ENCODE peak calls at places on chromosomes 11 and 22, in eight cellular contexts. Q is thyroid gland, I is ovary, T is adrenal gland, U is breast epithelium, O is suprapubic skin, E is HCT116, V is A549. N is an unnamed sample.

GRCh38 chr11:113831314-113831713 is 44.1 kb downstream of the USP28 start:
- DNase-seq in Q (no peak), I (no peak), T (no peak), U (no peak), O (no peak), E (no peak), V (no peak), N (no peak)

GRCh38 chr11:112826026-112826425 is 135.2 kb upstream of the NCAM1 start:
- DNase-seq in Q (no peak), I (no peak), T (no peak), U (no peak), O (no peak), E (no peak), V (no peak), N (no peak)

GRCh38 chr11:86416494-86416893 is 41.8 kb downstream of the CCDC81 start:
- DNase-seq in Q (no peak), I (no peak), T (no peak), U (no peak), O (no peak), E (no peak), V (no peak), N (no peak)

GRCh38 chr22:37224757-37225420 is 12.6 kb upstream of the SSTR3 start:
- DNase-seq in Q (no peak), I (no peak), T (no peak), U (no peak), O (no peak), E (no peak), V (peak; percentile 25), N (no peak)

GRCh38 chr11:11011617-11012016 is 153.8 kb upstream of the ZBED5 start:
- DNase-seq in Q (no peak), I (no peak), T (no peak), U (no peak), O (no peak), E (no peak), V (no peak), N (no peak)

GRCh38 chr11:120752668-120753067 is 241.1 kb downstream of the GRIK4 start:
- DNase-seq in Q (no peak), I (no peak), T (no peak), U (no peak), O (no peak), E (no peak), V (no peak), N (no peak)

GRCh38 chr11:4181780-4182721 is 87.5 kb downstream of the RRM1 start:
- DNase-seq in Q (peak; percentile 60), I (peak; percentile 45), T (peak; percentile 78), U (no peak), O (no peak), E (peak; percentile 57), V (peak; percentile 78), N (peak; percentile 82)

GRCh38 chr11:119706887-119707286 is 22.1 kb downstream of the NECTIN1 start:
- DNase-seq in Q (no peak), I (no peak), T (no peak), U (no peak), O (no peak), E (no peak), V (no peak), N (no peak)

GRCh38 chr11:35953081-35953480 is 9.2 kb downstream of the LDLRAD3 start:
- DNase-seq in Q (no peak), I (no peak), T (peak; percentile 75), U (peak; percentile 88), O (no peak), E (no peak), V (no peak), N (no peak)

GRCh38 chr22:38327805-38328204 is 10.6 kb upstream of the CSNK1E start:
- DNase-seq in Q (no peak), I (no peak), T (no peak), U (no peak), O (no peak), E (no peak), V (no peak), N (no peak)

GRCh38 chr11:130162733-130163132 is 3.2 kb downstream of the ST14 start:
- DNase-seq in Q (no peak), I (no peak), T (peak; percentile 47), U (no peak), O (no peak), E (no peak), V (no peak), N (no peak)

GRCh38 chr22:24037851-24038765 is 27.0 kb downstream of the CABIN1 start:
- DNase-seq in Q (no peak), I (no peak), T (no peak), U (no peak), O (peak; percentile 27), E (no peak), V (no peak), N (peak; percentile 10)

GRCh38 chr22:37163618-37164534 is 14.2 kb upstream of the IL2RB start:
- DNase-seq in Q (no peak), I (no peak), T (no peak), U (no peak), O (no peak), E (no peak), V (no peak), N (no peak)

GRCh38 chr11:15867886-15868285 is 488.5 kb downstream of the SOX6 start:
- DNase-seq in Q (no peak), I (no peak), T (no peak), U (no peak), O (no peak), E (no peak), V (no peak), N (no peak)

GRCh38 chr11:86741489-86742435 is 58.6 kb upstream of the PRSS23 start:
- DNase-seq in Q (no peak), I (no peak), T (no peak), U (no peak), O (no peak), E (no peak), V (peak; percentile 94), N (no peak)

GRCh38 chr11:127105578-127105977 is 105.0 kb upstream of the KIRREL3 start:
- DNase-seq in Q (no peak), I (no peak), T (no peak), U (no peak), O (no peak), E (no peak), V (no peak), N (no peak)

GRCh38 chr11:68684385-68685356 is at the start of gene GAL:
- DNase-seq in Q (no peak), I (no peak), T (no peak), U (no peak), O (no peak), E (no peak), V (no peak), N (no peak)

GRCh38 chr11:6623391-6624363 is 4.5 kb upstream of the TPP1 start:
- DNase-seq in Q (no peak), I (no peak), T (no peak), U (no peak), O (no peak), E (no peak), V (no peak), N (no peak)

GRCh38 chr22:44576311-44577260 is 78.6 kb upstream of the RTL6 start:
- DNase-seq in Q (no peak), I (no peak), T (peak; percentile 21), U (no peak), O (peak; percentile 42), E (no peak), V (no peak), N (no peak)

GRCh38 chr11:117989351-117990102 is 3.3 kb downstream of the IL10RA start:
- DNase-seq in Q (no peak), I (no peak), T (no peak), U (no peak), O (no peak), E (no peak), V (no peak), N (no peak)
- TF ChIP-seq POLR2A in Q (no peak), I (no peak), T (no peak), U (no peak), O (no peak), E (no peak), V (no peak), N (no peak)

GRCh38 chr11:40130427-40130826 is 1329.0 kb downstream of the LRRC4C start:
- DNase-seq in Q (no peak), I (no peak), T (no peak), U (no peak), O (no peak), E (no peak), V (no peak), N (no peak)

GRCh38 chr11:40129276-40129675 is 1330.2 kb downstream of the LRRC4C start:
- DNase-seq in Q (no peak), I (no peak), T (no peak), U (no peak), O (no peak), E (no peak), V (peak; percentile 9), N (no peak)

DNA sequence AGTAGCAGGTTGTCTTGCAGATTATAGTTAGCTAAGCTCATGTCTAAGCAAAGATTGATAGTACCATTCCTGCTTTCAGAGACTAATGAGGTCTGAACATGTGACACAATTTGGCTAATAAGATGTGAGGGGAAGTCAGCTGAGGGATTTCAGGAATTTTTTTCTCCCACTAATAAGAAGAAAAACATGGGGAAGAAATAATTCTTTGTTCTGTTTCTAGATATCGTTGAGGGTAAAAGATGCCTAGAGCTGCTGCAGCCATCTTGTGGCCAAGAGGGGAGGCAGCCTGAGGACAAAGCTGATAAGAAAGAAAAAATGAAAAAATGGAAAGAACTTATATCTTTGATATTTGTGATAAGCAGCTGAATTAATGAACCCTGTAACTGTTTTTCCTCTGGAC is 1334.4 kb downstream of the LRRC4C start:
- DNase-seq in Q (no peak), I (no peak), T (no peak), U (no peak), O (no peak), E (no peak), V (no peak), N (no peak)
- TF ChIP-seq CTCF in Q (no peak), I (no peak), T (no peak), U (no peak), O (no peak), E (no peak), V (no peak), N (peak; percentile 17)

GRCh38 chr22:35315141-35315854 is 15.6 kb downstream of the TOM1 start:
- DNase-seq in Q (no peak), I (no peak), T (peak; percentile 76), U (peak; percentile 49), O (peak; percentile 74), E (no peak), V (no peak), N (no peak)
- H3K4me1 ChIP-seq in Q (peaks cover 47% of the 10 kb centered on the region), I (peaks cover 10% of the 10 kb centered on the region), T (peaks cover 40% of the 10 kb centered on the region), U (peaks cover 8% of the 10 kb centered on the region), O (peaks cover 67% of the 10 kb centered on the region), E (peaks cover 45% of the 10 kb centered on the region), V (peaks cover 37% of the 10 kb centered on the region), N (peaks cover 18% of the 10 kb centered on the region)

DNA sequence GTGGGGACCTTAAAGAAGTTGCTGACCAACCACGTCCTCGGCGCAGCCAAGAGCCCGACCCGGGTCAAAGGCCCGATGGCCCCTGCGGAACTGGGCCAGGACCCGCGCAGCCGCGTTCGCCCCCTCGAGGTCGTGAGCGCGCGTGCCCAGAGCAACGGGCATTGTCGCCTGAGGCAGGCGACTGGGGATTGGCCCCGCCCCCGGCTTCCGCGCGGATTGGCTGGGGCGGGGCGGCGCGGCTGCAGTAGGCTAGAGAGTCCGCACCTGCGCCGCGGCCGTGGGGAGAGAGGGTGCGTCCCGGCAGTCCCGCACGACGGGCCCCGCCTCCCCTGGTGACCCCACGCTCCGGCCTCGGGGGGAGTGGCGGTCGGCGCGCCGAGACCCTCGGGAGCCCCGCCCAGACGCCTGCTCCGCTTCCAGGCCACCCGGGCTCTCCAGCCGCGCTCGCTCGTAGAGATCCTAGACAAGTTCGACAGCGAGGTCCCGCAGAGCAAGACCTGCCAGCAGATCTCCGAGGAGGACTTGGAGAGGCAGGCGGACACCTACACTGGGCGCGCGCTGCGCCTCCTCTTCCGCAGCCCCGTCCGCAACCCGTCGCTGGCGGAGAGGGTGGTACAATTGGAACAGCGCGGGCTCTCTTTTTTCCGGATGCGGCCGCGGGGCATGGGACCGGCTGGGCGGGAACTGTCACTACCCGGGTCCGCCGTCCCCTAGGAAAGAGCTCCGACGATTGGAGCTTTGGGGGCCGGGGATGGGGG is 8.3 kb upstream of the PPIL2 start:
- DNase-seq in Q (peak; percentile 88), I (no peak), T (peak; percentile 65), U (no peak), O (no peak), E (peak; percentile 31), V (peak; percentile 52), N (peak; percentile 86)
- TF ChIP-seq POLR2A in Q (no peak), I (no peak), T (no peak), U (no peak), O (no peak), E (peak; percentile 64), V (peak; percentile 21), N (no peak)